ENCODE peak calls at places on chromosomes 3 and 15, in five cellular contexts. W is activated CD8-positive, alpha-beta memory T cell treated with anti-CD3 and anti-CD28 coated beads for 24 hours; O is SJSA1; V is Right ventricle myocardium superior; Z is mesenteric fat pad. U is an unnamed sample.

GRCh38 chr15:99981223-99981647 is 248.0 kb upstream of the LYSMD4 start:
- DNase-seq in O (no peak), Z (no peak), V (no peak), W (no peak), U (no peak)

GRCh38 chr3:44511238-44511567 is 33.7 kb upstream of the ZNF445 start:
- DNase-seq in O (no peak), V (no peak), Z (no peak), W (no peak), U (no peak)

GRCh38 chr3:42547401-42547945 is 34.3 kb downstream of the SEC22C start:
- DNase-seq in O (peak), V (peak), Z (peak), W (peak), U (peak)

GRCh38 chr15:56798639-56799038 is 65.3 kb upstream of the ZNF280D start:
- DNase-seq in Z (no peak), W (no peak), V (no peak), O (no peak), U (no peak)

GRCh38 chr15:56760186-56760585 is 26.9 kb upstream of the ZNF280D start:
- DNase-seq in V (no peak), O (no peak), W (no peak), Z (no peak), U (no peak)

GRCh38 chr3:17505856-17506255 is 236.6 kb downstream of the TBC1D5 start:
- DNase-seq in V (no peak), O (no peak), Z (no peak), W (no peak), U (no peak)

GRCh38 chr3:7396534-7396933 is 535.6 kb downstream of the GRM7 start:
- DNase-seq in V (no peak), W (no peak), O (no peak), Z (no peak), U (no peak)

GRCh38 chr3:158105124-158105709 is 1.0 kb downstream of the SHOX2 start:
- DNase-seq in V (peak), O (peak), W (peak), Z (no peak), U (peak)

GRCh38 chr3:43998841-43999805 is 242.6 kb upstream of the TOPAZ1 start:
- DNase-seq in V (no peak), W (no peak), O (no peak), Z (no peak), U (peak)

GRCh38 chr3:59081071-59081470 is 31.2 kb upstream of the CFAP20DC start:
- DNase-seq in O (no peak), V (no peak), W (no peak), Z (no peak), U (no peak)

GRCh38 chr15:69628256-69629093 is 175.9 kb downstream of the RPLP1 start:
- DNase-seq in W (peak), V (no peak), O (no peak), Z (peak), U (no peak)

GRCh38 chr15:28919201-28919627 is 33.4 kb downstream of the APBA2 start:
- DNase-seq in V (no peak), Z (no peak), W (peak), O (no peak), U (no peak)

GRCh38 chr3:182523836-182524235 is 269.5 kb upstream of the ATP11B start:
- DNase-seq in Z (no peak), V (no peak), W (no peak), O (no peak), U (no peak)

GRCh38 chr15:62569460-62570404 is 404.6 kb upstream of the C2CD4B start:
- DNase-seq in W (no peak), V (peak), O (peak), Z (no peak), U (no peak)

GRCh38 chr15:94075349-94075748 is 156.0 kb upstream of the MCTP2 start:
- DNase-seq in V (peak), W (no peak), O (no peak), Z (no peak), U (no peak)

GRCh38 chr3:133821767-133822638 is 16.4 kb downstream of the SRPRB start:
- DNase-seq in W (peak), O (peak), V (peak), Z (no peak), U (no peak)

GRCh38 chr3:184593201-184593922 is 31.8 kb downstream of the EPHB3 start:
- DNase-seq in W (no peak), Z (no peak), O (no peak), V (no peak), U (no peak)

GRCh38 chr3:178778579-178778978 is 242.3 kb downstream of the KCNMB2 start:
- DNase-seq in W (no peak), O (no peak), V (no peak), Z (no peak), U (no peak)

GRCh38 chr3:31621314-31621713 is 88.6 kb downstream of the STT3B start:
- DNase-seq in O (no peak), Z (no peak), V (no peak), W (no peak), U (no peak)

GRCh38 chr15:67762610-67763368 is 62.5 kb upstream of the SKOR1 start:
- DNase-seq in Z (no peak), O (no peak), V (no peak), W (peak), U (peak)

GRCh38 chr3:129636082-129636481 is 29.6 kb upstream of the PLXND1 start:
- DNase-seq in W (no peak), O (no peak), Z (no peak), V (no peak), U (no peak)

GRCh38 chr15:56261854-56262509 is 18.3 kb upstream of the RFX7 start:
- DNase-seq in Z (no peak), W (no peak), O (no peak), V (no peak), U (no peak)

GRCh38 chr15:95024388-95024787 is 793.0 kb downstream of the MCTP2 start:
- DNase-seq in O (no peak), V (no peak), W (no peak), Z (no peak), U (no peak)

GRCh38 chr3:122760457-122761271 is 33.0 kb downstream of the HSPBAP1 start:
- DNase-seq in W (no peak), O (no peak), Z (no peak), V (no peak), U (no peak)

GRCh38 chr3:71103430-71103881 is 480.1 kb downstream of the FOXP1 start:
- DNase-seq in W (no peak), V (peak), Z (no peak), O (peak), U (no peak)

GRCh38 chr3:25557641-25558040 is 107.1 kb downstream of the TOP2B start:
- DNase-seq in O (no peak), V (no peak), Z (no peak), W (no peak), U (no peak)

GRCh38 chr15:72197460-72198409 is at the start of gene GRAMD2A:
- DNase-seq in W (peak), Z (peak), V (no peak), O (no peak), U (peak)

GRCh38 chr3:99662838-99663570 is 24.6 kb downstream of the COL8A1 start:
- DNase-seq in O (no peak), V (no peak), W (no peak), Z (no peak), U (no peak)

GRCh38 chr3:150063237-150063636 is 92.5 kb upstream of the PFN2 start:
- DNase-seq in Z (no peak), V (no peak), W (no peak), O (no peak), U (no peak)

GRCh38 chr15:38069506-38069905 is 135.1 kb downstream of the TMCO5A start:
- DNase-seq in O (peak), W (no peak), V (peak), Z (no peak), U (no peak)

GRCh38 chr3:146561463-146561862 is 17.1 kb upstream of the PLSCR1 start:
- DNase-seq in O (no peak), Z (no peak), V (no peak), W (no peak), U (no peak)

GRCh38 chr15:29089731-29090616 is 179.6 kb downstream of the NSMCE3 start:
- DNase-seq in V (no peak), W (peak), O (no peak), Z (no peak), U (no peak)

GRCh38 chr15:57969355-57969754 is 96.2 kb downstream of the ALDH1A2 start:
- DNase-seq in Z (no peak), W (no peak), V (no peak), O (no peak), U (no peak)

GRCh38 chr15:75712668-75713337 is at the start of gene CSPG4:
- DNase-seq in W (no peak), O (no peak), Z (no peak), V (peak), U (no peak)

GRCh38 chr3:194312743-194313281 is 38.3 kb downstream of the CPN2 start:
- DNase-seq in V (peak), Z (peak), W (no peak), O (no peak), U (no peak)

GRCh38 chr3:81484532-81484931 is 276.9 kb downstream of the GBE1 start:
- DNase-seq in Z (no peak), V (no peak), W (no peak), O (no peak), U (no peak)

GRCh38 chr15:67090297-67091072 is 25.1 kb downstream of the SMAD3 start:
- DNase-seq in W (no peak), O (no peak), Z (no peak), V (no peak), U (no peak)

GRCh38 chr15:64354683-64355558 is 1.1 kb downstream of the CSNK1G1 start:
- DNase-seq in Z (no peak), O (no peak), V (no peak), W (no peak), U (no peak)